ENCODE peak calls at places on chromosomes 3 and 15, in six cellular contexts. E, R, O, B, S and J are unnamed samples.

GRCh38 chr15:99100245-99101173 is 4.4 kb upstream of the SYNM start:
- DNase-seq in S (peak; percentile 82), E (peak; percentile 84), O (peak; percentile 79), R (peak; percentile 66), B (peak; percentile 67), J (no peak)

GRCh38 chr15:89335289-89336041 is 841 bp upstream of the POLG start:
- DNase-seq in S (no peak), O (no peak), B (peak; percentile 7), R (peak; percentile 22), E (no peak), J (no peak)

GRCh38 chr3:101377796-101378195 is 57.4 kb upstream of the IMPG2 start:
- DNase-seq in O (no peak), S (no peak), B (no peak), E (no peak), R (no peak), J (no peak)

GRCh38 chr15:90316139-90316538 is 35.9 kb upstream of the ZNF774 start:
- DNase-seq in O (no peak), R (no peak), E (no peak), S (no peak), B (no peak), J (no peak)

GRCh38 chr15:52124270-52124878 is 11.8 kb upstream of the BCL2L10 start:
- DNase-seq in B (peak; percentile 55), E (no peak), S (no peak), O (no peak), R (no peak), J (no peak)

GRCh38 chr15:79682285-79682684 is 214.5 kb downstream of the MTHFS start:
- DNase-seq in E (no peak), R (no peak), O (peak; percentile 48), B (peak; percentile 89), S (no peak), J (peak; percentile 27)

GRCh38 chr15:71098920-71099319 is 16.4 kb upstream of the THSD4 start:
- DNase-seq in R (no peak), O (no peak), S (no peak), B (no peak), E (no peak), J (no peak)

GRCh38 chr3:45546636-45547201 is 47.8 kb upstream of the LIMD1 start:
- DNase-seq in B (no peak), R (no peak), S (no peak), O (no peak), E (no peak), J (no peak)

GRCh38 chr3:89867286-89867685 is 759.9 kb downstream of the EPHA3 start:
- DNase-seq in S (no peak), O (no peak), R (no peak), B (peak; percentile 10), E (no peak), J (no peak)

GRCh38 chr15:60875681-60876080 is 353.4 kb downstream of the RORA start:
- DNase-seq in E (no peak), B (no peak), O (no peak), S (no peak), R (no peak), J (no peak)

GRCh38 chr15:96234109-96234892 is 96.2 kb upstream of the NR2F2 start:
- DNase-seq in B (no peak), S (no peak), O (no peak), E (no peak), R (no peak), J (no peak)

GRCh38 chr3:8822141-8822540 is 52.7 kb upstream of the OXTR start:
- DNase-seq in S (no peak), R (no peak), B (peak; percentile 69), E (no peak), O (no peak), J (peak; percentile 3)

GRCh38 chr15:88782465-88782864 is 20.8 kb upstream of the ACAN start:
- DNase-seq in E (no peak), S (no peak), O (no peak), R (no peak), B (no peak), J (no peak)

GRCh38 chr3:136042608-136043221 is 77.2 kb downstream of the PPP2R3A start:
- DNase-seq in S (no peak), O (no peak), E (no peak), R (no peak), B (peak; percentile 15), J (no peak)

GRCh38 chr15:90960316-90961091 is 5.8 kb downstream of the RCCD1 start:
- DNase-seq in O (no peak), E (no peak), B (no peak), S (no peak), R (no peak), J (no peak)

GRCh38 chr3:177574232-177574856 is 377.1 kb upstream of the TBL1XR1 start:
- DNase-seq in E (peak; percentile 52), R (no peak), S (peak; percentile 61), O (no peak), B (peak; percentile 90), J (peak; percentile 46)

GRCh38 chr3:155809181-155809580 is 3.1 kb upstream of the C3orf33 start:
- DNase-seq in R (no peak), S (no peak), O (no peak), E (no peak), B (peak; percentile 22), J (no peak)

GRCh38 chr3:49906004-49906860 is 2.6 kb upstream of the MST1R start:
- DNase-seq in E (peak; percentile 82), O (peak; percentile 57), B (peak; percentile 28), S (peak; percentile 77), R (no peak), J (no peak)

GRCh38 chr3:49900491-49901153 is 3.1 kb downstream of the MST1R start:
- DNase-seq in R (no peak), B (no peak), O (peak; percentile 33), S (peak; percentile 93), E (peak; percentile 89), J (no peak)

GRCh38 chr3:49902511-49903345 is 945 bp downstream of the MST1R start:
- DNase-seq in O (no peak), S (peak; percentile 49), E (peak; percentile 50), B (no peak), R (no peak), J (no peak)

GRCh38 chr3:49901351-49902339 is 2.0 kb downstream of the MST1R start:
- DNase-seq in O (no peak), B (no peak), E (no peak), R (no peak), S (no peak), J (no peak)

GRCh38 chr3:49903451-49904424 is at the start of gene MST1R:
- DNase-seq in E (peak; percentile 96), S (peak; percentile 94), R (peak; percentile 32), O (peak; percentile 85), B (no peak), J (no peak)
- H3K4me3 ChIP-seq in E (peak within 1 kb of the TSS; percentile 25), S (peak within 1 kb of the TSS; percentile 52), R (peak within 1 kb of the TSS; percentile 37), O (peak within 1 kb of the TSS; percentile 56), B (peak within 1 kb of the TSS; percentile 30), J (peak within 1 kb of the TSS; percentile 29)

DNA sequence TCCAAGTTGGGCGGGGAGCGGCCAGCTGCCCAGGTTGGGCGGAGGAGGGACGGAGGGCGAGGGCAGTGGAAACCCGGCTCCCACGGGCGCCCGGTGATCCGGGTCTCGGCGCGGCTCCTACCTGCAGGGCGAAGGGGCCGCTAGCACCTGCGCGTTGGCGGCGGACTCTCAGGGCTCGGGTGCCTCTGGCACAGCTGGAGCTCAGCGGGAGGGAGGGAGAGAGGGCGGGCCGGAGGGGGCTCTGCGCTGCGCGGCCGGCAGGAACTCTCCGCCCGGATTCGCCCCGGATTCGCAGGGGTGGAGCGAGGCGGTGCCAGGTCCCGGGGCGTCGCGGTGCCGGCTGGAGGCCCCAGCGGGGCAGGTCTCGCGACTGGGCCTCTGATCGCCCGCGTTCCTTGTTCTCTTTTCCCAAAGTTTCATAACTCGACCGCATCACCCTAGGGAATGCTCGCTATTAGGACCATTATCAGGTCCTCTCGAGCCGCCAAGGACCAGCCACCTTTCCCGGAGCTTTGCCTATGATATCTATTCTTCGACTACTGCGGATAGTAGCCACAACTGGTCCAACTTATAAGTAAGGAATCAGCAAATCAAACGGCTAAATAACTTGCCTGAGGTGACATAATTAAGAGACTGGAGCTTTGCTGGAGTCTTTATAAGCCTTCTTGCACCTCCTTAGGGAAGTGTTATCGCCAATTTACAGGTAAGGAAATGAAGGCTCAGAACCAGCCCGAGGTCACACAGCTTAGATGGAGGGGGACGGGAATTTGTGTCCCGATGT is at the start of gene PLD1:
- DNase-seq in R (peak; percentile 59), B (peak; percentile 71), S (peak; percentile 89), O (peak; percentile 87), E (peak; percentile 94), J (no peak)
- H3K4me3 ChIP-seq in R (peak within 1 kb of the TSS; percentile 58), B (peak within 1 kb of the TSS; percentile 79), S (peak within 1 kb of the TSS; percentile 70), O (peak within 1 kb of the TSS; percentile 71), E (peak within 1 kb of the TSS; percentile 60), J (peak within 1 kb of the TSS; percentile 80)

DNA sequence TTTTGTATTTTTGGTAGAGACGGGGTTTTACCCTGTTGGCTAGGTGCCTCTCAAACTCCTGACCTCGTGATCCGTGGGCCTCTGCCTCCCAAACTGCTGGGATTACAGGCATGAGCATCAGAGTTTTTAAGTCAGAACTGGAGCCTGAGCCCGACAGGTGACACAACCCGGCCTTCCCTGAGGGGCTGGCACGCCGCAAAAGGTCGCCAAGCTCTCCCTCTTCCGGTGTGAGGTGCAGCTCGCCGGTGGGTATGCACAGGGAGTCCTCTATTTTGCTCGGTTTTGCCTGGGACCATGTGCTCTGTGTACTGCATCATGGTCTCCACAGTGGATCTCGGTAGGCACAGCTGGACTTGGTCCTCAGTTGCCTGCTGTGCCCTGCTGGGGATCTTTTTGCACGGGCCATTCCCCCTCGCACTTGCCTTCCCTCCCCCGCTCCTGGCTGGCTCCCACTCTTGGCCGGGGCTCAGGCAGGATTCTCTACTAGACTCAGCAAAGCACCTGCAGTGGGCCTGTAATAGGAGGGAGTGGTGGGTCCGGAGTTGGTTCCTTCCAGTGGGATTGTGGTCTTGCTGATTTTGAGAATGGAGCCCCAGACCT is 101.2 kb upstream of the KLF13 start:
- DNase-seq in B (no peak), R (no peak), S (no peak), O (no peak), E (peak; percentile 27), J (no peak)
- H3K4me3 ChIP-seq in B (no peak overlapping the region), R (no peak overlapping the region), S (no peak overlapping the region), O (no peak overlapping the region), E (no peak overlapping the region), J (no peak overlapping the region)

DNA sequence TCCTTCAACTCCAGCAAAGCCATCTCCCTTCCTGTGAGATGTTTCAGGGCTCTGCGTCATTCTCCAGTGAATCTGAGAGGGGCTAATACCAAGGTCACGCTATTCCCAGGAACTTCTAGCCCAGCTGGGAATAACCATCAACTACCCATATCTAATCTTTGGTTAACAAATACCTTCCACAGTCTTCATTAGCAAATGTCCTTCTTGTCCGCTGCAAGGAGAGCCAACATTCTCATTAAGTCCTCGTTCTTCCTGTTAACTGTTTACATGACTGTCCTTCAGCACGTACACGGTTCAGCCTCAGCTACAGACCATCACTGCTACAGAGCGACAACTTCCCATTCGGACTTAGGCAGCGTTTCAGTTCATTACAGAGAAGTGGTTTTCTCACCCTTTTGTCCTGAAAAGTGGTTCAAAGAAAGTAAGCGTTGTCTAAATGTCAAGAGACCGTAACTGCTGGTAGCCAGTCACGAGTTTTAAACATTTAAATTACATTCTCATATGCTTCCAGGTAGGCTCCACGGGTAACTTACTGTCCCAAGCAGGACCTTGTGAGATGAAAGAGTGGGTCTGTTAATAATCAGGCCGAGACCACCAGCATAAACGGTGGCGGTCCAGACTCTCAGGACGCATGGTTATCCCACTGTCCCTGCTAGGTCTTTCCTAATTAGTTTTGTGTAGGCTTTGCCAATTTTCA is 63.9 kb downstream of the CHSY1 start:
- DNase-seq in R (no peak), B (peak; percentile 91), O (peak; percentile 53), E (no peak), S (no peak), J (peak; percentile 83)
- H3K4me3 ChIP-seq in R (no peak overlapping the region), B (peak overlapping the region; percentile 25), O (peak overlapping the region; percentile 46), E (no peak overlapping the region), S (peak overlapping the region; percentile 38), J (peak overlapping the region; percentile 37)

GRCh38 chr3:187747506-187747905 is 2.2 kb upstream of the BCL6 start:
- DNase-seq in S (no peak), O (no peak), B (no peak), R (no peak), E (no peak), J (no peak)
- H3K4me3 ChIP-seq in S (no peak overlapping the region), O (peak overlapping the region; percentile 74), B (no peak overlapping the region), R (no peak overlapping the region), E (no peak overlapping the region), J (no peak overlapping the region)